ENCODE peak calls at places on chromosomes 7 and 10, in five cellular contexts. G, N, T, Z and F are unnamed samples.
A peak's percentile ranks its signal among the peaks of the same experiment; 100 is the strongest.

GRCh38 chr10:29627201-29628105 is 7.3 kb downstream of the SVIL start:
- DNase-seq in G (no peak), N (no peak), Z (no peak), T (no peak), F (peak; percentile 80)

GRCh38 chr7:151984612-151985011 is 28.4 kb downstream of the GALNTL5 start:
- DNase-seq in N (peak; percentile 5), Z (no peak), G (no peak), T (no peak), F (no peak)

GRCh38 chr7:137950263-137950621 is 51.6 kb downstream of the CREB3L2 start:
- DNase-seq in N (peak; percentile 48), T (no peak), G (no peak), Z (no peak), F (no peak)

GRCh38 chr10:6176691-6177231 is 26.0 kb upstream of the PFKFB3 start:
- DNase-seq in N (no peak), T (no peak), G (no peak), Z (no peak), F (peak; percentile 60)

GRCh38 chr7:16847381-16847860 is 34.4 kb downstream of the AGR3 start:
- DNase-seq in T (peak; percentile 79), N (peak; percentile 50), Z (no peak), G (no peak), F (no peak)

GRCh38 chr7:46990761-46991160 is 591.1 kb downstream of the TNS3 start:
- DNase-seq in T (no peak), Z (no peak), N (no peak), G (no peak), F (peak; percentile 36)

GRCh38 chr10:77274046-77274795 is 363.4 kb downstream of the KCNMA1 start:
- DNase-seq in T (peak; percentile 36), G (peak; percentile 31), N (no peak), Z (no peak), F (peak; percentile 84)

GRCh38 chr7:136134503-136134902 is 157.3 kb upstream of the MTPN start:
- DNase-seq in N (no peak), Z (no peak), T (peak; percentile 18), G (peak; percentile 7), F (peak; percentile 75)

GRCh38 chr7:415646-416525 is 103.8 kb downstream of the PDGFA start:
- DNase-seq in T (no peak), G (no peak), Z (no peak), N (no peak), F (no peak)

GRCh38 chr10:335151-335800 is 200.0 kb downstream of the ZMYND11 start:
- DNase-seq in N (no peak), T (no peak), Z (no peak), G (no peak), F (peak; percentile 25)

GRCh38 chr10:128087884-128088695 is 38.1 kb downstream of the MKI67 start:
- DNase-seq in Z (peak; percentile 47), G (no peak), N (peak; percentile 18), T (no peak), F (no peak)

GRCh38 chr10:17764142-17764541 is 12.1 kb downstream of the TMEM236 start:
- DNase-seq in T (no peak), G (no peak), N (no peak), Z (no peak), F (no peak)

GRCh38 chr7:81956520-81956919 is 186.7 kb upstream of the HGF start:
- DNase-seq in N (peak; percentile 39), G (peak; percentile 75), T (peak; percentile 46), Z (peak; percentile 47), F (peak; percentile 50)

GRCh38 chr7:66415659-66416265 is 210.6 kb downstream of the TPST1 start:
- DNase-seq in N (no peak), T (no peak), G (no peak), Z (no peak), F (peak; percentile 45)

GRCh38 chr7:132697032-132697431 is 120.8 kb upstream of the PLXNA4 start:
- DNase-seq in Z (no peak), N (no peak), T (no peak), G (peak; percentile 37), F (no peak)

GRCh38 chr10:70233939-70234300 is 691 bp upstream of the PPA1 start:
- DNase-seq in N (no peak), Z (no peak), G (no peak), T (no peak), F (no peak)

GRCh38 chr10:35447693-35448407 is 111.5 kb downstream of the CCNY start:
- DNase-seq in G (peak; percentile 32), N (peak; percentile 86), Z (peak; percentile 10), T (no peak), F (peak; percentile 70)

GRCh38 chr7:2100278-2101205 is 132.2 kb downstream of the MAD1L1 start:
- DNase-seq in G (no peak), T (peak; percentile 35), N (peak; percentile 58), Z (no peak), F (no peak)

GRCh38 chr7:50303082-50303893 is 1.2 kb upstream of the IKZF1 start:
- DNase-seq in N (no peak), G (peak; percentile 34), Z (no peak), T (no peak), F (no peak)
- TF ChIP-seq EZH2 in N (no peak), G (peak; percentile 85), Z (no peak), T (no peak), F (peak; percentile 57)

DNA sequence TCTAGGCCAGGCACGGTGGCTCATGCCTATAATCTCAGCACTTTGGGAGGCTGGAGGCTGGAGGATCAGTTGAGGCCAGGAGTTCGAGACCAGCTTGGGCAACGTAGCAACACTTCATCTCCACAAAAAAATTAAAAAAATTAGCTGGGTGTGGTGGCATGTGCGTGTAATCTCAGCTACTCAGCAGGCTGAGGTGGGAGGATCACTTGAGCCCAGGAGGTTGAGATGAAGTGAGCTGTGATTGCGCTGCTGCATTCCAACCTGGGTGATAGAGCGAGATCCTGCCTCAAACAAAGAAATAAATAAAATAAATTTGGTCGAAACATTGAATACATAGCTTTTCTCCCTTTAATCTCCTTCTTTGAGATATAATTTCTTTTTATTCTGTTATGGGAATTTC is 80.6 kb upstream of the ITGB1 start:
- DNase-seq in T (no peak), Z (no peak), N (no peak), G (no peak), F (no peak)
- TF ChIP-seq EZH2 in T (no peak), Z (no peak), N (no peak), G (no peak), F (no peak)

DNA sequence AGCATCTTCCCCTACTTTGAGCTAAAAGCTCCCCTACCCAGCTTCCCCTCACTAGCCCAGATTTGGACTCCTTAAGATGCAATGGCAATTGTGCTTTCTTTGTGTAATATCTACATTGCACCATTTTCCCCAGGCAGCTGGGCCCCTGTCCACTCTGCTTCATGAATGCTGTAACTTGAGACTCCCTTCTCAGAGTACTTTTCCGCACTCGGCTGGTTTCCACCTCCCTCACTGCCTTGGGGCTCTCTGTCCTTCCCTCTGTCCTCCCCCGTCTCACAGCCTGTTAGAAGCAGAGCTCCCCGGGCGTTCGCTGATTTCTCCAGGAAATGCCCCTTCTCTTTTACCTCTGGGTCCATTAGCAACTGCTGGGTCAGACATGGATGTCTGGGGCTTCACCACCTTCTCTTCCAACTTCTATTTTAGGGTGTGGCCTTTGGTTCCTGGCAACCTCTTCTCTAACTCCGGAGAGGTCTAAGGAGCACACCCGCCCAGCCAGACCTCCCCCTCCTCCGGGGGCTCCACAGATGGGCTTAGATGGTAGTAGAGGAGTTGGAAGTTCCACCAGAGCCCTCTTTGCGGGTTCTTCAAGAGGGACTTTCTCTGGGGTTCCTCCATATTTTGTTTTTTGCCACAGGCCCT is 2.9 kb upstream of the TMEM72 start:
- DNase-seq in T (peak; percentile 53), G (peak; percentile 52), N (no peak), Z (no peak), F (no peak)
- TF ChIP-seq EZH2 in T (no peak), G (no peak), N (no peak), Z (no peak), F (no peak)

GRCh38 chr10:114239117-114239993 is at the start of gene VWA2:
- DNase-seq in G (peak; percentile 76), Z (no peak), N (no peak), T (peak; percentile 80), F (no peak)
- TF ChIP-seq EZH2 in G (peak; percentile 82), Z (no peak), N (peak; percentile 88), T (peak; percentile 67), F (no peak)

DNA sequence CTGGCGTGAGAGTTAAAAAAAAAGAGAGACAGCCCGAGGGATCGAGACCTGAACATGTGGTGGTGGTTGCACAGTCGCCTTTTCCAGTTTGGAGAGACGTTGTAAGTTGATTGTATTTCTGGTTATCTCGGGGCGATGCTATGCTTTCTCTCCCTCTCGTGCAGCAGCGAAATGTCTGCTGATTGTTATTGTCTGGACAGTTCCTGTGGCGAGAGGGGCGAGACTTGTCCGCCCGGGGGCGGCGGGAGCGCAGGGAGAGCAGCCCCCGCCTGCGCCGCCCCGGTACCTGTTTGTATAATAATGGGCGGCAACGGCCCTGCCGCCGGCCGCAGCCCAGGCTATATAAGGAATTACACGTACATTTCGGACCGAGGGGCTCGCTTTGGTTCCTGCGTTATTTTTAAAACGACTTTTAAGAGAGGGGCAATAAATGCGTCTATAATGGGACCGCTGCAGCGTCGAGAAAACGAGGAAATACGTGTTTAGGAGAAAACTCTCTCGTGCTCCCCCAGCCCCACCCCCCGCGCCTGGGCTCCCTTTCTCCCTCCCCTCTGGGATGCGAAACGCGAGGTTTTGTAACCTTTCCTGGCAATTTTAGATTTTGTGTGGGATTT is 1.7 kb downstream of the ZEB1 start:
- DNase-seq in Z (no peak), N (peak; percentile 43), G (peak; percentile 70), T (peak; percentile 43), F (peak; percentile 67)
- TF ChIP-seq EZH2 in Z (no peak), N (no peak), G (peak; percentile 28), T (peak; percentile 80), F (no peak)

GRCh38 chr10:101221479-101222246 is 7.6 kb downstream of the LBX1 start:
- DNase-seq in N (no peak), G (no peak), T (no peak), Z (no peak), F (no peak)
- TF ChIP-seq EZH2 in N (no peak), G (no peak), T (no peak), Z (no peak), F (no peak)

GRCh38 chr7:107660381-107661080 is at the start of gene SLC26A4:
- DNase-seq in N (no peak), T (peak; percentile 8), Z (no peak), G (peak; percentile 55), F (peak; percentile 16)
- TF ChIP-seq EZH2 in N (no peak), T (no peak), Z (no peak), G (no peak), F (no peak)

GRCh38 chr10:84415539-84416244 is 87.3 kb downstream of the CCSER2 start:
- DNase-seq in G (no peak), Z (no peak), N (no peak), T (no peak), F (no peak)
- TF ChIP-seq EZH2 in G (no peak), Z (no peak), N (no peak), T (no peak), F (no peak)

GRCh38 chr7:117479480-117480224 is at the start of gene CFTR:
- DNase-seq in G (peak; percentile 42), T (peak; percentile 49), Z (no peak), N (no peak), F (no peak)
- TF ChIP-seq EZH2 in G (peak; percentile 36), T (peak; percentile 81), Z (no peak), N (no peak), F (no peak)

GRCh38 chr7:67452516-67453026 is 455.9 kb downstream of the TYW1 start:
- DNase-seq in N (no peak), T (no peak), Z (no peak), G (no peak), F (no peak)
- TF ChIP-seq EZH2 in N (no peak), T (no peak), Z (no peak), G (no peak), F (no peak)